ENCODE peak calls at places on chromosome 2, in six cellular contexts. W is H7; N is mucosa of gallbladder; U is stimulated activated CD8-positive, alpha-beta memory T cell treated with anti-CD3 and anti-CD28 coated beads, Interleukin-7, amount 100 ng/mL, for 1 hour; S is Calu3; G is HL-60. A is an unnamed sample.

GRCh38 chr2:156436477-156437085 is 402 bp downstream of the GPD2 start:
- DNase-seq in W (peak), N (peak), U (no peak), S (no peak), G (no peak), A (no peak)

GRCh38 chr2:169590804-169591203 is 6.7 kb downstream of the PPIG start:
- DNase-seq in W (no peak), N (no peak), U (no peak), S (no peak), G (no peak), A (no peak)

GRCh38 chr2:125696573-125696972 is 959.4 kb upstream of the GYPC start:
- DNase-seq in W (no peak), N (peak), U (no peak), S (no peak), G (no peak), A (no peak)

GRCh38 chr2:37812414-37812813 is 112.7 kb upstream of the RMDN2 start:
- DNase-seq in W (no peak), N (no peak), U (no peak), S (no peak), G (no peak), A (no peak)

GRCh38 chr2:130824492-130825061 is 12.1 kb upstream of the ARHGEF4 start:
- DNase-seq in W (peak), N (peak), U (peak), S (peak), G (no peak), A (no peak)

GRCh38 chr2:194383404-194383803 is 1273.6 kb upstream of the SLC39A10 start:
- DNase-seq in W (no peak), N (no peak), U (no peak), S (no peak), G (no peak), A (no peak)

GRCh38 chr2:96264656-96265348 is 995 bp downstream of the TMEM127 start:
- DNase-seq in W (peak), N (no peak), U (no peak), S (peak), G (no peak), A (no peak)

GRCh38 chr2:121699421-121700328 is 37.0 kb downstream of the NIFK start:
- DNase-seq in W (no peak), N (peak), U (peak), S (peak), G (peak), A (peak)

GRCh38 chr2:26255735-26256384 is 11.1 kb downstream of the HADHB start:
- DNase-seq in W (no peak), N (no peak), U (no peak), S (no peak), G (peak), A (no peak)

GRCh38 chr2:60855989-60856669 is 25.2 kb upstream of the REL start:
- DNase-seq in W (no peak), N (no peak), U (no peak), S (no peak), G (no peak), A (no peak)